ENCODE peak calls at places on chromosomes 12 and 14, in four cellular contexts. One of them, this sample, is unnamed.

GRCh38 chr12:27975222-27976136 is 2.9 kb upstream of the PTHLH start:
- DNase-seq in OCI-LY7: no peak
- DNase-seq in neural progenitor cell: peak; percentile 83
- DNase-seq in H1: no peak
- DNase-seq in this sample: no peak

GRCh38 chr12:10098762-10099161 is at the start of gene CLEC1A:
- DNase-seq in H1: peak; percentile 23
- DNase-seq in neural progenitor cell: peak; percentile 72
- DNase-seq in OCI-LY7: no peak
- DNase-seq in this sample: no peak

GRCh38 chr12:46546634-46547273 is 174.2 kb upstream of the SLC38A2 start:
- DNase-seq in H1: no peak
- DNase-seq in neural progenitor cell: no peak
- DNase-seq in OCI-LY7: no peak
- DNase-seq in this sample: peak; percentile 71

GRCh38 chr14:75132374-75133086 is 5.7 kb upstream of the NEK9 start:
- DNase-seq in OCI-LY7: peak; percentile 82
- DNase-seq in H1: no peak
- DNase-seq in neural progenitor cell: peak; percentile 81
- DNase-seq in this sample: peak; percentile 71

GRCh38 chr12:53379389-53380103 is 430 bp upstream of the SP1 start:
- DNase-seq in OCI-LY7: peak; percentile 100
- DNase-seq in neural progenitor cell: peak; percentile 100
- DNase-seq in H1: peak; percentile 100
- DNase-seq in this sample: peak; percentile 100

GRCh38 chr14:94099006-94099405 is 11.5 kb upstream of the IFI27 start:
- DNase-seq in OCI-LY7: no peak
- DNase-seq in neural progenitor cell: no peak
- DNase-seq in H1: no peak
- DNase-seq in this sample: no peak

GRCh38 chr12:105945935-105946334 is 192.8 kb downstream of the NUAK1 start:
- DNase-seq in neural progenitor cell: no peak
- DNase-seq in H1: no peak
- DNase-seq in OCI-LY7: no peak
- DNase-seq in this sample: no peak

GRCh38 chr12:171276-171675 is 42.7 kb downstream of the SLC6A12 start:
- DNase-seq in neural progenitor cell: no peak
- DNase-seq in H1: no peak
- DNase-seq in OCI-LY7: no peak
- DNase-seq in this sample: no peak

GRCh38 chr12:57243521-57244305 is 7.3 kb downstream of the STAC3 start:
- DNase-seq in neural progenitor cell: peak; percentile 95
- DNase-seq in OCI-LY7: peak; percentile 87
- DNase-seq in H1: no peak
- DNase-seq in this sample: peak; percentile 68

GRCh38 chr14:96748371-96748770 is 48.8 kb upstream of the VRK1 start:
- DNase-seq in neural progenitor cell: no peak
- DNase-seq in H1: no peak
- DNase-seq in OCI-LY7: no peak
- DNase-seq in this sample: no peak

GRCh38 chr12:53378705-53379388 is 1.1 kb upstream of the SP1 start:
- DNase-seq in neural progenitor cell: no peak
- DNase-seq in OCI-LY7: peak; percentile 29
- DNase-seq in H1: no peak
- DNase-seq in this sample: no peak

GRCh38 chr12:1533205-1533601 is 61.2 kb downstream of the FBXL14 start:
- DNase-seq in H1: no peak
- DNase-seq in neural progenitor cell: no peak
- DNase-seq in OCI-LY7: peak; percentile 78
- DNase-seq in this sample: no peak

GRCh38 chr14:37969511-37969979 is 238.2 kb upstream of the SSTR1 start:
- DNase-seq in OCI-LY7: peak; percentile 62
- DNase-seq in neural progenitor cell: no peak
- DNase-seq in H1: no peak
- DNase-seq in this sample: no peak

GRCh38 chr12:107622005-107622404 is 63.6 kb upstream of the PWP1 start:
- DNase-seq in OCI-LY7: peak; percentile 21
- DNase-seq in H1: no peak
- DNase-seq in neural progenitor cell: peak; percentile 54
- DNase-seq in this sample: no peak

GRCh38 chr14:77097006-77097688 is 911 bp upstream of the CIPC start:
- DNase-seq in H1: no peak
- DNase-seq in OCI-LY7: no peak
- DNase-seq in neural progenitor cell: no peak
- DNase-seq in this sample: no peak

GRCh38 chr14:78851189-78851588 is 681.0 kb downstream of the NRXN3 start:
- DNase-seq in neural progenitor cell: no peak
- DNase-seq in OCI-LY7: no peak
- DNase-seq in H1: no peak
- DNase-seq in this sample: no peak

DNA sequence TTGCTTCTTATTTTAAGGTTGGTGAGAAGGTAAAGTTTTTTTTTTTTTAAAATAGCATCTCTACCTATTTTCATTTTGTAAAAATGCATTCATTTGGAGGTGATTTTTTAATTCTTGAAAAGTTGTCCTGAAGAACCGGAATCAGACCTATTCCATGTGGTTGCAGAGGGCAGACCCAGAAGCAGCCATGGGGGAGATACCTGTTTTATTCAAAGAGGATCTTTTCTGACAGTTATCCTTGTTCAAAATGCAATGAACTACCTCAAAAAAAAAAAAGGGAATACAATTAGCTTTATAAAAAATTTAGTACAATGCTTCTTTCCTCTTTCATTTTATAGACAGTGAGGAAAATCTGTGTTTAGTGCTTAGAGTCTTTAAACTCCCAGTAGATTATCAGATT is 8.4 kb upstream of the NEMF start:
- DNase-seq in neural progenitor cell: no peak
- DNase-seq in OCI-LY7: no peak
- DNase-seq in H1: no peak
- DNase-seq in this sample: no peak
- H3K4me3 ChIP-seq in neural progenitor cell: peak overlapping the region; percentile 73
- H3K4me3 ChIP-seq in OCI-LY7: peak overlapping the region; percentile 75
- H3K4me3 ChIP-seq in H1: peak overlapping the region; percentile 95
- H3K4me3 ChIP-seq in this sample: peak overlapping the region; percentile 87

DNA sequence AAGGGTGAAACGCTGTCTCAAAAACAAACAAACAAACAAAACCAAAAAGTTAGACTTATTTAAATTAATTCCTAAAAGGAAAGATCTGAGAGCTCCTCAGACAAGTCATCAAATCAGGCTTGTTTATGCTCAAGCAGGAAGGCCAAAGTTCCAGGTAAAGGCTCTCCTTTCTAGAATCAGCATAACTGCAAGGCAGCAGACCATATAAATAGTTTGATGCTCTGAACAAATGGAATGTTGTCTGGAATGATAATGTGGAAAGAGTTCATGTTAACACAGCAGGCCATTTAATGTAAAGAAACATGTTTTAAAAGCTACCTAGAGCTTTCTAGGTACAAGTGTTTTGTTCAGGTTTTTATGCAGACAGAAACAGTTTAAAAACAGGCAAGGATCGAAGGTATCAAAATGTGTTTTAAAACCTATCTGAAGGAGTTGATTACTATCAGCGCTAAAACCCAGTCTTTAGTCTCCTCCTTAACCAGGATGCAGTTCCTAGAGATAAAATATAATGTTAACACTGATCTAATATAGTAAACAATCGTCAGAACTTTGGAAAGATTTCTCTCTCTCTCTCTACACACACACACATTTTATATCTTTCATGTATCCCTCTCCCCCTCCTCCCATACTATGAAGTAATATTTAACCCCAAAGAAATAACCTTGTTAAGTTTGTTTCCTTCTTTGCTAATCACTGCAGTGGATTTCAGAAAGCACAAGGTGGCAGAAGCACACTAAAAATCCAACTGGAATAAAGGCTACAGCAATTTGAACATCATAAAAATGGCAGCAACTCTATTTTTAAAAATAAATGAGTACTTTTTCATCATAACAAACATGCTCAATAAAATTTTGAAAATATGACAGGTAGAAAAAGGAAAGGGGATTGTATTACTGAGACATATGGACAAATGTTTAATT is 135.5 kb downstream of the PAWR start:
- DNase-seq in H1: no peak
- DNase-seq in neural progenitor cell: no peak
- DNase-seq in OCI-LY7: peak; percentile 31
- DNase-seq in this sample: peak; percentile 28
- TF ChIP-seq CTCF in H1: peak; percentile 41
- TF ChIP-seq CTCF in neural progenitor cell: peak; percentile 58
- TF ChIP-seq CTCF in OCI-LY7: peak; percentile 70
- TF ChIP-seq CTCF in this sample: peak; percentile 44

GRCh38 chr14:56390859-56391258 is 188.7 kb upstream of the TMEM260 start:
- DNase-seq in OCI-LY7: no peak
- DNase-seq in neural progenitor cell: no peak
- DNase-seq in H1: no peak
- DNase-seq in this sample: no peak
- H2AFZ ChIP-seq in OCI-LY7: no peak overlapping the region
- H2AFZ ChIP-seq in neural progenitor cell: no peak overlapping the region
- H2AFZ ChIP-seq in H1: no peak overlapping the region
- H2AFZ ChIP-seq in this sample: no peak overlapping the region

DNA sequence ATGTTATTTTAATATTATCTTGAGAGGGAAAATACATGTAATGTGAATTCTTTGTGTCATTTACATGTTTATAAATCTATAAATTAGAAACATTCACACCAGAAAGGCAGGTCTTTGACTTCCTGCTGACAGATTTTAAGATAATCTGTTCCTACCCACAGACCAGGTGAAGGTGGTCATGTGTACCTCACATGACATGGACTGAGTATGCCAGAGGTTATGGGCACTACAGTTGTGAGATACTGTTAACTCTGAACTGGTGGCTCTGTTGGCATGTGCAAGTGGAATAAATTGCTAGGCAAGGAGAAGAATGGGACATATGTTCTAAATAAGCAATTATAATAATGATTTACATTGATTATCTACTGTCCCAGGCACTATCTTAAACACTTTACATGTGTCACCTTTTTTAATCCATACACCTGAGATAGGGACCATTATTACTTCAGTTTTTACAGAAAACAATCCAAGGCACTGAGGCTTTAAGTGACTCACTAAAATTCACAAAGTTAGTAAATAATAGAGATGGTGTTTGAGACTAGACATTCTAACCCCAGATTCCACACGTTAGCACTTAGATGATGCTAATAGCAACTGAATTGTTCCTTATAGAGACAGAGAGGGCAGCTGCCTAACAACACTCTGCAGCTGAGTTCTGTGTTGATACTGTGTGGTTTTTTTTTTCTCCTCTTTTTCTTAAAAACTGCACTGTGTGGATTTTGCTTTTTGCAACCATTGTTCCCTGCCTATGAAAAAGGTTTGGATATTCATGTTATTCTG is 23.8 kb downstream of the SLC16A7 start:
- DNase-seq in neural progenitor cell: no peak
- DNase-seq in H1: no peak
- DNase-seq in OCI-LY7: no peak
- DNase-seq in this sample: no peak
- H3K4me3 ChIP-seq in neural progenitor cell: no peak overlapping the region
- H3K4me3 ChIP-seq in H1: no peak overlapping the region
- H3K4me3 ChIP-seq in OCI-LY7: no peak overlapping the region
- H3K4me3 ChIP-seq in this sample: no peak overlapping the region

DNA sequence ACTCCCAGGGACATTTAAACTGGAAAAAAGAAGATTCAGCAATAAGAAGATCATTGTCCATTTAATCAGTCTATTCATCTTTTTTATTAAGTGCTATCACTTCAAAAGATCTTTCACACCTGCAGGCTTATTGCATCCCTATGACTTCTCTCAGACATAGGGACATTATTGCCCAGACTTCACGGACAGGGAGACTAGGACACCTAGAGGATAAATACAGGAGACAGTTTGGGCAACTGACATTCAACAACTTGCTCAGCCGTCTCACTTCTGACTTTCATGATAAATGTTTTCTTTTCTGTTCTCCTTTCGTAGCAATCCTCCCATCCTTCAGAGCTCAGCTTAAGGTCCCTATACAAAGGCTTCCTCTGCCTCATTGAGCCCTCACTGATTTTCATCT is 84.3 kb downstream of the TMEM30B start:
- DNase-seq in neural progenitor cell: no peak
- DNase-seq in OCI-LY7: no peak
- DNase-seq in H1: no peak
- DNase-seq in this sample: peak; percentile 25
- TF ChIP-seq CTCF in neural progenitor cell: no peak
- TF ChIP-seq CTCF in OCI-LY7: no peak
- TF ChIP-seq CTCF in H1: peak; percentile 18
- TF ChIP-seq CTCF in this sample: peak; percentile 49

DNA sequence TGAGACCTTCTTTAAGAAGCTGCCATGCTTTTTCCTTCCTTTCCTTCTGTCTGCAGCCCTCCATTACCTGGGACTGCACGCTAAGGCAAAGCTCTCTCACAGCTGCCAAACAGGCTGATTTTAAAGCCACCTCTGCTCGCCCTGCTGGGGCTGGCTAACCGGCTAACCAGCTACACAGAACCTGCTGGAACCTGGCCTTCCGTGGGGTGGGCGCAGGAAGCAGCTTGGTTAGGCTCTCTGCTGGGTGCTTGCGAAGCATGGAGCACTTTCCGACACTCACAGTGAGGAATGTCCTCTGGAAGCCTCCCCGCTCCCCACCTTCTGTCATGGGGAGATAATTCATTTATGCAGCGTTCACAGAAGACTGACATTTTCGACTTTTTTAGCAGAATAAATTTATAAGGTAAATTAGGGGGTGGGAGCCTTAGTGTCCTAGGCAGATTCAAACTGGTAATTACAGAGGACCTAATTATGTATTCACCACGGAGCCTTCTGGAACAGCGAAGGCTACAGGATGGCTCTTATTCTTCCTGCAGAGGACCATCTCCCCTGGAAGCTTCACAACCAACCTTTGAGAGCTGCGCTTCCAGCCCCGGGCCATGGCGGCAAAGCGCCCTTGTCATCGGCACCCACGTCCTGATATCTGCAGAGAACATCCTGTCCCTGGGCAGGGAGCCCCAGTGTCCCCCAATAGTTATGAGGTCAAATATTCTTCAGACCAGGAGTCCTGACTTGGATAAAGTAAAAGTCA is 12.4 kb upstream of the BCL11B start:
- DNase-seq in neural progenitor cell: no peak
- DNase-seq in OCI-LY7: no peak
- DNase-seq in H1: no peak
- DNase-seq in this sample: no peak
- H2AFZ ChIP-seq in neural progenitor cell: peak overlapping the region; percentile 26
- H2AFZ ChIP-seq in OCI-LY7: no peak overlapping the region
- H2AFZ ChIP-seq in H1: peak overlapping the region; percentile 36
- H2AFZ ChIP-seq in this sample: no peak overlapping the region